ENCODE peak calls at places on chromosomes 1 and 21, in seven cellular contexts. W is PC-9, K is mammary epithelial cell, P is MM.1S, C is GM23248, L is GM23338, D is osteoblast. I is an unnamed sample. For H3K79me2, the result is how much of the 10 kb centered on the place peaks cover.

GRCh38 chr1:6330410-6330827 is 63.1 kb downstream of the ACOT7 start:
- DNase-seq in W (no peak), K (no peak), P (no peak), C (peak), L (no peak), D (peak), I (no peak)

GRCh38 chr1:40735234-40735633 is 43.7 kb downstream of the NFYC start:
- DNase-seq in W (no peak), K (no peak), P (no peak), C (no peak), L (no peak), D (no peak), I (no peak)

GRCh38 chr1:156319664-156320063 is 18.4 kb downstream of the CCT3 start:
- DNase-seq in W (no peak), K (no peak), P (peak), C (peak), L (peak), D (peak), I (peak)

GRCh38 chr1:243924188-243924587 is 74.1 kb upstream of the AKT3 start:
- DNase-seq in W (peak), K (peak), P (no peak), C (peak), L (no peak), D (no peak), I (no peak)

GRCh38 chr1:200207711-200208126 is 180.2 kb downstream of the NR5A2 start:
- DNase-seq in W (no peak), K (no peak), P (peak), C (peak), L (no peak), D (no peak), I (no peak)

GRCh38 chr1:116725798-116726197 is 28.4 kb upstream of the CD2 start:
- DNase-seq in W (no peak), K (no peak), P (no peak), C (peak), L (no peak), D (no peak), I (no peak)

GRCh38 chr1:31642366-31642765 is 2.3 kb downstream of the PEF1 start:
- DNase-seq in W (no peak), K (no peak), P (no peak), C (no peak), L (peak), D (no peak), I (no peak)

GRCh38 chr21:41561701-41562100 is 53.7 kb upstream of the TMPRSS2 start:
- DNase-seq in W (no peak), K (no peak), P (no peak), C (peak), L (no peak), D (no peak), I (no peak)

GRCh38 chr1:174871886-174872285 is 127.9 kb upstream of the CACYBP start:
- DNase-seq in W (peak), K (peak), P (peak), C (no peak), L (peak), D (no peak), I (no peak)

GRCh38 chr1:234774971-234775370 is 165.0 kb upstream of the IRF2BP2 start:
- DNase-seq in W (no peak), K (no peak), P (no peak), C (peak), L (no peak), D (peak), I (no peak)

GRCh38 chr21:21200939-21201610 is 202.9 kb downstream of the NCAM2 start:
- DNase-seq in W (no peak), K (no peak), P (peak), C (peak), L (no peak), D (no peak), I (no peak)

GRCh38 chr1:58528518-58528917 is 18.0 kb downstream of the OMA1 start:
- DNase-seq in W (peak), K (peak), P (no peak), C (peak), L (no peak), D (peak), I (no peak)

GRCh38 chr1:25804244-25804963 is 4.4 kb downstream of the SELENON start:
- DNase-seq in W (no peak), K (no peak), P (no peak), C (peak), L (no peak), D (peak), I (no peak)

GRCh38 chr1:161131721-161132409 is 602 bp downstream of the DEDD start:
- DNase-seq in W (no peak), K (peak), P (no peak), C (peak), L (peak), D (peak), I (peak)

GRCh38 chr1:63368131-63368530 is 704 bp downstream of the ALG6 start:
- DNase-seq in W (no peak), K (no peak), P (peak), C (peak), L (peak), D (peak), I (peak)

GRCh38 chr1:72177711-72178110 is 104.6 kb downstream of the NEGR1 start:
- DNase-seq in W (no peak), K (peak), P (no peak), C (peak), L (no peak), D (no peak), I (no peak)

GRCh38 chr1:117257291-117257690 is 46.6 kb upstream of the VTCN1 start:
- DNase-seq in W (no peak), K (no peak), P (no peak), C (no peak), L (no peak), D (no peak), I (no peak)

GRCh38 chr1:51294566-51295184 is 35.7 kb downstream of the TTC39A start:
- DNase-seq in W (no peak), K (no peak), P (no peak), C (no peak), L (no peak), D (peak), I (no peak)

GRCh38 chr1:217272385-217272784 is 358.5 kb downstream of the GPATCH2 start:
- DNase-seq in W (no peak), K (peak), P (no peak), C (peak), L (no peak), D (peak), I (no peak)

GRCh38 chr1:156129687-156130577 is 15.4 kb downstream of the LMNA start:
- DNase-seq in W (peak), K (peak), P (peak), C (peak), L (peak), D (peak), I (peak)

GRCh38 chr1:201938440-201939005 is 7.8 kb downstream of the LMOD1 start:
- DNase-seq in W (no peak), K (no peak), P (no peak), C (peak), L (no peak), D (no peak), I (no peak)
- H3K4me2 ChIP-seq in W (peak), K (no peak), P (no peak), C (peak), L (no peak), D (no peak), I (no peak)

GRCh38 chr1:28640766-28641165 is 2.1 kb downstream of the TAF12 start:
- DNase-seq in W (no peak), K (peak), P (peak), C (peak), L (peak), D (no peak), I (peak)
- H3K79me2 ChIP-seq in W (under half), K (under half), P (under half), C (half or more), L (under half), D (under half), I (half or more)

DNA sequence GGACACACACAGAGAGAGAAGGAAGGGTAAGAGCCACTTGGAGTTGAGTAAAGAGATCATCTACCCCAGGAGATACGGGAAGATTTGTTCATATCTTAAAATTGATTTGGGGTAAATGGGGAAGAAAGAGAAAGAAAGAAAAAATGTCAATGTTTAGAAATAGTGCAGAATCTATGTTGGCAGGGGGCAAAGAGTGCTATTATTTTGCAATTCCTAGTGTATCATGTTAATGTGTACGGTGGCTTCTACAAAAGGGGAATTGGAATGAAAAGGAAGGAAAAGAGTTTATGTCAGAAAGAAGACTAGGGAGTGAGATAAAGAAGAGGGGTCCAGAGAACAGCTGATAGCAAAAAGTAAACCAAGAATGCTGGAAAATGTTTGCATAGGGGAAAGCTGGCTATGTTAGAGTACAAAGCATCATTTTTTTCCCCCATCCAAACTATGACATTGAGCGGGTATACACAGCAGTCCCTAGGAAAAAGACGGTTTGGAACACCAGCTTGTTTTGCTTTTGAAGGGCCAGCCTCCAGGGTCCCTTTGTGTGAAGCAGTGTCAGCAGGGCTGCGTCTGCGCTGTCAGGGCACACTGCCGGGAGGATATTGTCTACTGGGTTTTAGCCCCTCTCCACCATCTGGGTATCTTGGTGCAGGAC is 10.8 kb downstream of the LRRC8D start:
- DNase-seq in W (no peak), K (no peak), P (no peak), C (no peak), L (peak), D (no peak), I (no peak)
- H3K4me2 ChIP-seq in W (no peak), K (no peak), P (no peak), C (no peak), L (peak), D (no peak), I (no peak)

GRCh38 chr1:101028466-101028865 is 2.9 kb upstream of the DPH5 start:
- DNase-seq in W (no peak), K (no peak), P (no peak), C (no peak), L (no peak), D (no peak), I (no peak)
- H3K79me2 ChIP-seq in W (under half), K (half or more), P (under half), C (half or more), L (half or more), D (under half), I (half or more)

GRCh38 chr1:247113094-247113497 is 8.9 kb upstream of the ZNF669 start:
- DNase-seq in W (no peak), K (no peak), P (no peak), C (peak), L (no peak), D (peak), I (no peak)

GRCh38 chr1:247111259-247111635 is 7.1 kb upstream of the ZNF669 start:
- DNase-seq in W (no peak), K (no peak), P (no peak), C (peak), L (peak), D (peak), I (no peak)

GRCh38 chr1:247111636-247112478 is 7.7 kb upstream of the ZNF669 start:
- DNase-seq in W (no peak), K (no peak), P (no peak), C (peak), L (peak), D (peak), I (no peak)

GRCh38 chr1:247113733-247114271 is 9.6 kb upstream of the ZNF669 start:
- DNase-seq in W (no peak), K (no peak), P (no peak), C (no peak), L (no peak), D (no peak), I (no peak)

DNA sequence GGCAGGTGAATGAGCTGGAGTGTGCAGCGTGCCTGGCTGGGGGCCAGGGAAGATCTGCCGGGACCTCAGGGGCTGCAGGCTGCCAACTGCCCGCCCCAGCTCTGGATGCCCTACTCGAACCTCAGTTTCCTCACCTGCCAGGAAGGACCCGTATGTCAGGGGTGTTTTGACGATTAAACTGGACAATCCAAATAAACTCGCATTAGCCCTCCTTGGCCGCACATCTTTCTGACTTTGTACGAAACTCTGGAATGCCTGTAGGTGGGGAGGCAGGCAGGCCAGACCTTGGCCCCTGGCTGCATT is 8.3 kb upstream of the ZNF669 start:
- DNase-seq in W (no peak), K (no peak), P (no peak), C (no peak), L (no peak), D (no peak), I (no peak)
- H3K4me2 ChIP-seq in W (peak), K (no peak), P (no peak), C (no peak), L (peak), D (peak), I (no peak)

GRCh38 chr1:198700396-198700795 is 61.6 kb downstream of the PTPRC start:
- DNase-seq in W (no peak), K (no peak), P (no peak), C (no peak), L (no peak), D (no peak), I (peak)
- H3K79me2 ChIP-seq in W (under half), K (under half), P (under half), C (under half), L (under half), D (under half), I (under half)

DNA sequence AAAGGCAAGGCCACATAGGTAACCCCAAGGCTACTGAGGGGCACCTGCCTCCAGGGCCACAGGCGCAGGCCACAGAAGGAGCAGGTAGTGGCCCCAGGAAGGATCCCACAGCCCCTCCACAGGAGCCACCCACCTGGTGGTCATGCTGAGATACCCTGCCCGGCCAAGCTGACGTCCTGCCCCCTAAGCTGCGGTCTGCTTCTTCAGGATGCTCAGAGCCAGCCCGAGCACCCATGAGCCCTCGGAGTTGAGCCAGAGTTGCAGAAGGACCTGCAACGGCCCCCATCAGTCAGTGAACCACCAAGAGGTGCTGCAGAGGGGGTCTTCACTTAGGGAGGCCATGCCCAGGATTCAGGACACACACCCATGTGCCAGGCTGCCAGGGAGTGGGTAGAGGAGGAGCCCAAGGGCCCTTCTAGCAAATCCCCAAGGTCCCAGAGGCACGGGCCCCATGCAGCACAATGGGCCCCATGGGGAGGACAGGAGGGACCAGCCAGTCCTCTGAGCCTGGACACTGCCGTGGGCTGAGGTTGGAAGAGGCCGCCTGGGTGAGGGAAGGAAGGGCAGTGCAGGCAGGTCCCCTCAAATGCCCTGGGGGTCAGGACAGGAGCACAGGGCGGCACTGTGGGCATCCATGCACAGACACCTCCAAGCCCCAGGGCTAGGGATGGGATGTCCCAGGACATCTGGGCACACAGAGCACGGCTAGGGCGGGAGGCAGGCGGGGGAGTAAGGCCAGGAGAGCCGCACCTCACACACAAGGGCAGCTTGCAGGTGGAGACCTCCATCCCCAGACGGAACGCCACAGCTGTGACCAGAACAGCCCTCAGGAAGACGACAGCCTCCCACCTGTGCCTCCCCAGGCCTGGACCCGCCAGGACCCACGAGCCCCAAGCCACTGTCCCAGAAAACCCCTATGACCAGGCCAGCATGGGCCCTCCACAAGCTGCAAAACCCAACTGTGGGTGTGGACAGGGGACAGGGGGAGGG is 20.5 kb downstream of the WNT9A start:
- DNase-seq in W (no peak), K (no peak), P (peak), C (no peak), L (no peak), D (peak), I (no peak)
- H3K4me2 ChIP-seq in W (no peak), K (no peak), P (no peak), C (no peak), L (no peak), D (no peak), I (no peak)

DNA sequence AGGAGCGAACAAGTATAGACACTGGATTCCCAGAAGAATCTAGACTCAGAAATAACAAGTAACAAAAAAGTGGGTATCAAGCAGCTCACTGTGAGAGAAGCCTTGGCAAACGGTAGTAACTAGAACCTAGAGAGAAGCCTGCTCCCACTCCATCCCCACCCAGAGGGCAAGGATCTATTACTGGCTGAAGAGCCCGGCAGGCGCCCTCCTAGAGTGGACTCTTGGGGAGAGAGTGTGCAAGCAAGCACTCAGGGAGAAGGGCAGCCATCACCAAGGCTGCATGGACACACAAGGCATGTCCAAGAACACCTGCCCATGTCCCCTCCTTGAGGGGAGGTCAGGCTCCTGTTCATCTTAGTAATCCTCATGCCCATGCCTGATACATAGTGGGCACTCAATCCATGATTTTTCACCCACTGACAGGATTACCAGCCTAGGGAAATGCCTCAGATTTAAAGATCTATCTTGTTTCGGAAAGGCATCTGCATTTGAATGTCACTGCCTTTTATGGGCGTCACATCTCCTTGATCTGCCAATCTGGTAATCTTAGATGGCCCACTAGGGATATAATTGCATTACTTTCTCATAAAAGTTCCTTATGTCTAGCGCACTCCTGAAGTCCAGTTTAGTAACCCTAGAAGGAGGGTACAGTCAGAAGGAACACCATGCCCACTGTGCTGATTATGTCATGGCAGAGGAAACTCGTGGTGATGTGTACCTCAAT is 14.5 kb downstream of the CNN3 start:
- DNase-seq in W (no peak), K (no peak), P (no peak), C (peak), L (no peak), D (no peak), I (no peak)
- H3K79me2 ChIP-seq in W (half or more), K (half or more), P (under half), C (half or more), L (half or more), D (half or more), I (under half)

GRCh38 chr1:215526846-215527151 is 40.3 kb upstream of the KCTD3 start:
- DNase-seq in W (no peak), K (no peak), P (no peak), C (no peak), L (no peak), D (no peak), I (no peak)
- H3K4me2 ChIP-seq in W (no peak), K (no peak), P (no peak), C (no peak), L (no peak), D (no peak), I (no peak)

GRCh38 chr1:94237291-94238226 is at the start of gene ARHGAP29:
- DNase-seq in W (peak), K (peak), P (peak), C (peak), L (peak), D (peak), I (peak)

GRCh38 chr1:94234615-94235014 is 2.8 kb downstream of the ARHGAP29 start:
- DNase-seq in W (no peak), K (no peak), P (no peak), C (no peak), L (no peak), D (no peak), I (no peak)

GRCh38 chr1:94235189-94236020 is 2.0 kb downstream of the ARHGAP29 start:
- DNase-seq in W (no peak), K (no peak), P (no peak), C (peak), L (no peak), D (peak), I (no peak)

GRCh38 chr1:94236630-94237290 is 624 bp downstream of the ARHGAP29 start:
- DNase-seq in W (no peak), K (peak), P (peak), C (peak), L (peak), D (peak), I (no peak)

GRCh38 chr1:94236021-94236491 is 1.3 kb downstream of the ARHGAP29 start:
- DNase-seq in W (peak), K (no peak), P (no peak), C (peak), L (peak), D (peak), I (no peak)
- H3K79me2 ChIP-seq in W (half or more), K (half or more), P (under half), C (half or more), L (under half), D (half or more), I (under half)

I was measured in Karpas-422.